ENCODE peak calls at places on chromosomes 6 and 20, in eight cellular contexts. One of them, this sample, is unnamed.

GRCh38 chr20:56718816-56719215 is 89.7 kb downstream of the TFAP2C start:
- DNase-seq in amniotic stem cell: no peak
- DNase-seq in small intestine: no peak
- DNase-seq in activated T-cell treated with anti-CD3 and anti-CD28 coated beads for 24 hours: no peak
- DNase-seq in CD8-positive, alpha-beta memory T cell: no peak
- DNase-seq in Ammon's horn: no peak
- DNase-seq in fibroblast of the aortic adventitia: no peak
- DNase-seq in HEK293T: no peak
- DNase-seq in this sample: no peak

GRCh38 chr6:25173951-25174474 is 105.2 kb upstream of the CARMIL1 start:
- DNase-seq in small intestine: peak
- DNase-seq in fibroblast of the aortic adventitia: peak
- DNase-seq in HEK293T: no peak
- DNase-seq in activated T-cell treated with anti-CD3 and anti-CD28 coated beads for 24 hours: no peak
- DNase-seq in Ammon's horn: no peak
- DNase-seq in CD8-positive, alpha-beta memory T cell: no peak
- DNase-seq in amniotic stem cell: peak
- DNase-seq in this sample: peak

GRCh38 chr20:50762435-50763201 is 31.2 kb downstream of the PARD6B start:
- DNase-seq in Ammon's horn: peak
- DNase-seq in HEK293T: no peak
- DNase-seq in fibroblast of the aortic adventitia: peak
- DNase-seq in small intestine: no peak
- DNase-seq in CD8-positive, alpha-beta memory T cell: no peak
- DNase-seq in activated T-cell treated with anti-CD3 and anti-CD28 coated beads for 24 hours: no peak
- DNase-seq in amniotic stem cell: no peak
- DNase-seq in this sample: peak

GRCh38 chr6:147699637-147700036 is 191.1 kb downstream of the SAMD5 start:
- DNase-seq in activated T-cell treated with anti-CD3 and anti-CD28 coated beads for 24 hours: no peak
- DNase-seq in CD8-positive, alpha-beta memory T cell: no peak
- DNase-seq in fibroblast of the aortic adventitia: peak
- DNase-seq in amniotic stem cell: no peak
- DNase-seq in Ammon's horn: no peak
- DNase-seq in HEK293T: no peak
- DNase-seq in small intestine: peak
- DNase-seq in this sample: peak

GRCh38 chr6:45783716-45784115 is 231.9 kb downstream of the CLIC5 start:
- DNase-seq in amniotic stem cell: no peak
- DNase-seq in HEK293T: no peak
- DNase-seq in activated T-cell treated with anti-CD3 and anti-CD28 coated beads for 24 hours: no peak
- DNase-seq in fibroblast of the aortic adventitia: no peak
- DNase-seq in Ammon's horn: no peak
- DNase-seq in small intestine: no peak
- DNase-seq in CD8-positive, alpha-beta memory T cell: no peak
- DNase-seq in this sample: no peak

GRCh38 chr6:3997144-3997770 is 81.7 kb downstream of the FAM217A start:
- DNase-seq in CD8-positive, alpha-beta memory T cell: no peak
- DNase-seq in small intestine: no peak
- DNase-seq in Ammon's horn: peak
- DNase-seq in activated T-cell treated with anti-CD3 and anti-CD28 coated beads for 24 hours: no peak
- DNase-seq in HEK293T: no peak
- DNase-seq in amniotic stem cell: peak
- DNase-seq in fibroblast of the aortic adventitia: peak
- DNase-seq in this sample: peak

GRCh38 chr20:57274846-57275245 is 8.4 kb upstream of the BMP7 start:
- DNase-seq in activated T-cell treated with anti-CD3 and anti-CD28 coated beads for 24 hours: no peak
- DNase-seq in amniotic stem cell: no peak
- DNase-seq in CD8-positive, alpha-beta memory T cell: no peak
- DNase-seq in Ammon's horn: no peak
- DNase-seq in fibroblast of the aortic adventitia: no peak
- DNase-seq in small intestine: no peak
- DNase-seq in HEK293T: no peak
- DNase-seq in this sample: no peak

GRCh38 chr20:37379967-37380828 is 34.3 kb downstream of the SRC start:
- DNase-seq in Ammon's horn: no peak
- DNase-seq in CD8-positive, alpha-beta memory T cell: no peak
- DNase-seq in HEK293T: no peak
- DNase-seq in small intestine: peak
- DNase-seq in fibroblast of the aortic adventitia: peak
- DNase-seq in amniotic stem cell: no peak
- DNase-seq in activated T-cell treated with anti-CD3 and anti-CD28 coated beads for 24 hours: no peak
- DNase-seq in this sample: peak

GRCh38 chr6:74096329-74096728 is 400.3 kb downstream of the CD109 start:
- DNase-seq in fibroblast of the aortic adventitia: no peak
- DNase-seq in small intestine: no peak
- DNase-seq in CD8-positive, alpha-beta memory T cell: no peak
- DNase-seq in amniotic stem cell: no peak
- DNase-seq in HEK293T: no peak
- DNase-seq in activated T-cell treated with anti-CD3 and anti-CD28 coated beads for 24 hours: no peak
- DNase-seq in Ammon's horn: no peak
- DNase-seq in this sample: no peak

GRCh38 chr20:57483287-57484050 is 41.5 kb downstream of the CTCFL start:
- DNase-seq in HEK293T: no peak
- DNase-seq in CD8-positive, alpha-beta memory T cell: no peak
- DNase-seq in small intestine: no peak
- DNase-seq in amniotic stem cell: no peak
- DNase-seq in Ammon's horn: no peak
- DNase-seq in activated T-cell treated with anti-CD3 and anti-CD28 coated beads for 24 hours: no peak
- DNase-seq in fibroblast of the aortic adventitia: no peak
- DNase-seq in this sample: no peak

GRCh38 chr6:51891784-51892183 is 195.6 kb downstream of the PKHD1 start:
- DNase-seq in amniotic stem cell: no peak
- DNase-seq in activated T-cell treated with anti-CD3 and anti-CD28 coated beads for 24 hours: no peak
- DNase-seq in fibroblast of the aortic adventitia: no peak
- DNase-seq in CD8-positive, alpha-beta memory T cell: no peak
- DNase-seq in Ammon's horn: no peak
- DNase-seq in small intestine: no peak
- DNase-seq in HEK293T: no peak
- DNase-seq in this sample: no peak

GRCh38 chr20:34475979-34476736 is 40.1 kb upstream of the DYNLRB1 start:
- DNase-seq in small intestine: peak
- DNase-seq in CD8-positive, alpha-beta memory T cell: peak
- DNase-seq in fibroblast of the aortic adventitia: peak
- DNase-seq in activated T-cell treated with anti-CD3 and anti-CD28 coated beads for 24 hours: peak
- DNase-seq in Ammon's horn: peak
- DNase-seq in HEK293T: peak
- DNase-seq in amniotic stem cell: no peak
- DNase-seq in this sample: peak

GRCh38 chr6:170243791-170244291 is 47.0 kb downstream of the DLL1 start:
- DNase-seq in fibroblast of the aortic adventitia: no peak
- DNase-seq in HEK293T: no peak
- DNase-seq in small intestine: peak
- DNase-seq in CD8-positive, alpha-beta memory T cell: no peak
- DNase-seq in amniotic stem cell: no peak
- DNase-seq in Ammon's horn: peak
- DNase-seq in activated T-cell treated with anti-CD3 and anti-CD28 coated beads for 24 hours: no peak
- DNase-seq in this sample: peak

GRCh38 chr6:126947070-126947469 is 171.4 kb upstream of the RSPO3 start:
- DNase-seq in HEK293T: no peak
- DNase-seq in small intestine: no peak
- DNase-seq in CD8-positive, alpha-beta memory T cell: no peak
- DNase-seq in fibroblast of the aortic adventitia: peak
- DNase-seq in activated T-cell treated with anti-CD3 and anti-CD28 coated beads for 24 hours: no peak
- DNase-seq in amniotic stem cell: no peak
- DNase-seq in Ammon's horn: peak
- DNase-seq in this sample: peak

GRCh38 chr20:53692465-53693067 is 98.9 kb upstream of the ZNF217 start:
- DNase-seq in CD8-positive, alpha-beta memory T cell: no peak
- DNase-seq in amniotic stem cell: no peak
- DNase-seq in Ammon's horn: peak
- DNase-seq in HEK293T: no peak
- DNase-seq in activated T-cell treated with anti-CD3 and anti-CD28 coated beads for 24 hours: no peak
- DNase-seq in fibroblast of the aortic adventitia: peak
- DNase-seq in small intestine: no peak
- DNase-seq in this sample: peak

GRCh38 chr20:24469116-24470030 is at the start of gene SYNDIG1:
- DNase-seq in activated T-cell treated with anti-CD3 and anti-CD28 coated beads for 24 hours: no peak
- DNase-seq in small intestine: no peak
- DNase-seq in Ammon's horn: peak
- DNase-seq in HEK293T: peak
- DNase-seq in CD8-positive, alpha-beta memory T cell: no peak
- DNase-seq in fibroblast of the aortic adventitia: peak
- DNase-seq in amniotic stem cell: no peak
- DNase-seq in this sample: no peak

GRCh38 chr6:43847741-43848630 is 78.0 kb downstream of the VEGFA start:
- DNase-seq in Ammon's horn: no peak
- DNase-seq in activated T-cell treated with anti-CD3 and anti-CD28 coated beads for 24 hours: no peak
- DNase-seq in amniotic stem cell: no peak
- DNase-seq in CD8-positive, alpha-beta memory T cell: no peak
- DNase-seq in small intestine: no peak
- DNase-seq in fibroblast of the aortic adventitia: no peak
- DNase-seq in HEK293T: no peak
- DNase-seq in this sample: no peak

GRCh38 chr6:27514906-27515495 is 42.1 kb upstream of the ZNF184 start:
- DNase-seq in fibroblast of the aortic adventitia: no peak
- DNase-seq in Ammon's horn: no peak
- DNase-seq in small intestine: no peak
- DNase-seq in CD8-positive, alpha-beta memory T cell: no peak
- DNase-seq in amniotic stem cell: no peak
- DNase-seq in HEK293T: no peak
- DNase-seq in activated T-cell treated with anti-CD3 and anti-CD28 coated beads for 24 hours: no peak
- DNase-seq in this sample: no peak

GRCh38 chr6:31399589-31400466 is 3.6 kb upstream of the MICA start:
- DNase-seq in activated T-cell treated with anti-CD3 and anti-CD28 coated beads for 24 hours: peak
- DNase-seq in HEK293T: peak
- DNase-seq in Ammon's horn: peak
- DNase-seq in amniotic stem cell: peak
- DNase-seq in CD8-positive, alpha-beta memory T cell: peak
- DNase-seq in small intestine: peak
- DNase-seq in fibroblast of the aortic adventitia: peak
- DNase-seq in this sample: peak

GRCh38 chr6:47366335-47366879 is 56.7 kb upstream of the TNFRSF21 start:
- DNase-seq in activated T-cell treated with anti-CD3 and anti-CD28 coated beads for 24 hours: no peak
- DNase-seq in small intestine: no peak
- DNase-seq in amniotic stem cell: no peak
- DNase-seq in fibroblast of the aortic adventitia: no peak
- DNase-seq in CD8-positive, alpha-beta memory T cell: no peak
- DNase-seq in Ammon's horn: no peak
- DNase-seq in HEK293T: no peak
- DNase-seq in this sample: no peak

GRCh38 chr6:26215200-26216014 is 128.2 kb downstream of the HFE start:
- DNase-seq in activated T-cell treated with anti-CD3 and anti-CD28 coated beads for 24 hours: no peak
- DNase-seq in HEK293T: no peak
- DNase-seq in amniotic stem cell: no peak
- DNase-seq in fibroblast of the aortic adventitia: peak
- DNase-seq in CD8-positive, alpha-beta memory T cell: peak
- DNase-seq in Ammon's horn: no peak
- DNase-seq in small intestine: peak
- DNase-seq in this sample: no peak

GRCh38 chr6:1057490-1058135 is 254.3 kb upstream of the FOXQ1 start:
- DNase-seq in small intestine: no peak
- DNase-seq in amniotic stem cell: no peak
- DNase-seq in activated T-cell treated with anti-CD3 and anti-CD28 coated beads for 24 hours: no peak
- DNase-seq in Ammon's horn: no peak
- DNase-seq in HEK293T: no peak
- DNase-seq in fibroblast of the aortic adventitia: no peak
- DNase-seq in CD8-positive, alpha-beta memory T cell: no peak
- DNase-seq in this sample: no peak

GRCh38 chr20:32609993-32610896 is 25.1 kb upstream of the NOL4L start:
- DNase-seq in amniotic stem cell: no peak
- DNase-seq in small intestine: no peak
- DNase-seq in CD8-positive, alpha-beta memory T cell: no peak
- DNase-seq in fibroblast of the aortic adventitia: no peak
- DNase-seq in HEK293T: no peak
- DNase-seq in Ammon's horn: no peak
- DNase-seq in activated T-cell treated with anti-CD3 and anti-CD28 coated beads for 24 hours: no peak
- DNase-seq in this sample: no peak

GRCh38 chr6:142728367-142728766 is 216.6 kb downstream of the HIVEP2 start:
- DNase-seq in amniotic stem cell: no peak
- DNase-seq in CD8-positive, alpha-beta memory T cell: no peak
- DNase-seq in fibroblast of the aortic adventitia: no peak
- DNase-seq in small intestine: peak
- DNase-seq in HEK293T: no peak
- DNase-seq in Ammon's horn: no peak
- DNase-seq in activated T-cell treated with anti-CD3 and anti-CD28 coated beads for 24 hours: no peak
- DNase-seq in this sample: peak

GRCh38 chr20:49814057-49814675 is 1.5 kb downstream of the SLC9A8 start:
- DNase-seq in fibroblast of the aortic adventitia: no peak
- DNase-seq in amniotic stem cell: no peak
- DNase-seq in small intestine: no peak
- DNase-seq in activated T-cell treated with anti-CD3 and anti-CD28 coated beads for 24 hours: no peak
- DNase-seq in Ammon's horn: no peak
- DNase-seq in HEK293T: no peak
- DNase-seq in CD8-positive, alpha-beta memory T cell: no peak
- DNase-seq in this sample: peak

GRCh38 chr6:132902866-132903265 is 88.5 kb downstream of the RPS12 start:
- DNase-seq in HEK293T: no peak
- DNase-seq in CD8-positive, alpha-beta memory T cell: no peak
- DNase-seq in small intestine: no peak
- DNase-seq in amniotic stem cell: no peak
- DNase-seq in activated T-cell treated with anti-CD3 and anti-CD28 coated beads for 24 hours: no peak
- DNase-seq in fibroblast of the aortic adventitia: no peak
- DNase-seq in Ammon's horn: no peak
- DNase-seq in this sample: no peak

This sample was measured in fibroblast of mammary gland.